ENCODE peak calls at places on chromosomes 4 and X, in ten cellular contexts. One of them, this sample, is unnamed.

GRCh38 chr4:16034010-16034829 is 49.6 kb downstream of the PROM1 start:
- DNase-seq in WERI-Rb-1: no peak
- DNase-seq in mesendoderm: no peak
- DNase-seq in endothelial cell of umbilical vein: peak; percentile 14
- DNase-seq in SJSA1: peak; percentile 9
- DNase-seq in H9: no peak
- DNase-seq in hepatocyte: no peak
- DNase-seq in cardiac muscle cell: no peak
- DNase-seq in GM23338: no peak
- DNase-seq in stomach: no peak
- DNase-seq in this sample: no peak

GRCh38 chr4:23819041-23819511 is 70.8 kb downstream of the PPARGC1A start:
- DNase-seq in WERI-Rb-1: no peak
- DNase-seq in mesendoderm: peak; percentile 64
- DNase-seq in endothelial cell of umbilical vein: no peak
- DNase-seq in SJSA1: no peak
- DNase-seq in H9: no peak
- DNase-seq in hepatocyte: peak; percentile 11
- DNase-seq in cardiac muscle cell: peak; percentile 64
- DNase-seq in GM23338: no peak
- DNase-seq in stomach: no peak
- DNase-seq in this sample: no peak

GRCh38 chrX:130173190-130173895 is 1.6 kb downstream of the RAB33A start:
- DNase-seq in WERI-Rb-1: no peak
- DNase-seq in mesendoderm: no peak
- DNase-seq in endothelial cell of umbilical vein: peak; percentile 48
- DNase-seq in SJSA1: peak; percentile 52
- DNase-seq in H9: no peak
- DNase-seq in hepatocyte: no peak
- DNase-seq in cardiac muscle cell: no peak
- DNase-seq in GM23338: no peak
- DNase-seq in stomach: no peak
- DNase-seq in this sample: no peak

GRCh38 chr4:138741778-138742377 is 273.7 kb upstream of the NOCT start:
- DNase-seq in WERI-Rb-1: no peak
- DNase-seq in mesendoderm: no peak
- DNase-seq in endothelial cell of umbilical vein: no peak
- DNase-seq in SJSA1: no peak
- DNase-seq in H9: no peak
- DNase-seq in hepatocyte: no peak
- DNase-seq in cardiac muscle cell: no peak
- DNase-seq in GM23338: no peak
- DNase-seq in stomach: no peak
- DNase-seq in this sample: no peak

GRCh38 chr4:211033-211511 is 86.8 kb downstream of the ZNF718 start:
- DNase-seq in WERI-Rb-1: no peak
- DNase-seq in mesendoderm: no peak
- DNase-seq in endothelial cell of umbilical vein: no peak
- DNase-seq in SJSA1: no peak
- DNase-seq in H9: no peak
- DNase-seq in hepatocyte: no peak
- DNase-seq in cardiac muscle cell: no peak
- DNase-seq in GM23338: no peak
- DNase-seq in stomach: no peak
- DNase-seq in this sample: no peak

GRCh38 chr4:139191373-139191772 is 14.4 kb upstream of the ELF2 start:
- DNase-seq in WERI-Rb-1: no peak
- DNase-seq in mesendoderm: peak; percentile 53
- DNase-seq in endothelial cell of umbilical vein: no peak
- DNase-seq in SJSA1: no peak
- DNase-seq in H9: no peak
- DNase-seq in hepatocyte: no peak
- DNase-seq in cardiac muscle cell: no peak
- DNase-seq in GM23338: no peak
- DNase-seq in stomach: no peak
- DNase-seq in this sample: no peak

GRCh38 chrX:141468940-141469339 is 115.6 kb downstream of the SPANXA1 start:
- DNase-seq in WERI-Rb-1: no peak
- DNase-seq in mesendoderm: no peak
- DNase-seq in endothelial cell of umbilical vein: peak; percentile 73
- DNase-seq in SJSA1: peak; percentile 37
- DNase-seq in H9: no peak
- DNase-seq in hepatocyte: no peak
- DNase-seq in cardiac muscle cell: no peak
- DNase-seq in GM23338: no peak
- DNase-seq in stomach: no peak
- DNase-seq in this sample: no peak

GRCh38 chrX:98956014-98956413 is 1454.1 kb downstream of the PCDH19 start:
- DNase-seq in WERI-Rb-1: peak; percentile 6
- DNase-seq in mesendoderm: peak; percentile 60
- DNase-seq in endothelial cell of umbilical vein: no peak
- DNase-seq in SJSA1: no peak
- DNase-seq in H9: peak; percentile 74
- DNase-seq in hepatocyte: no peak
- DNase-seq in cardiac muscle cell: no peak
- DNase-seq in GM23338: peak; percentile 57
- DNase-seq in stomach: no peak
- DNase-seq in this sample: no peak

GRCh38 chrX:68511255-68511654 is 12.4 kb downstream of the YIPF6 start:
- DNase-seq in WERI-Rb-1: peak; percentile 20
- DNase-seq in mesendoderm: peak; percentile 49
- DNase-seq in endothelial cell of umbilical vein: peak; percentile 42
- DNase-seq in SJSA1: peak; percentile 14
- DNase-seq in H9: no peak
- DNase-seq in hepatocyte: peak; percentile 66
- DNase-seq in cardiac muscle cell: peak; percentile 51
- DNase-seq in GM23338: peak; percentile 55
- DNase-seq in stomach: no peak
- DNase-seq in this sample: no peak

GRCh38 chrX:28552882-28553829 is 34.1 kb upstream of the IL1RAPL1 start:
- DNase-seq in WERI-Rb-1: no peak
- DNase-seq in mesendoderm: no peak
- DNase-seq in endothelial cell of umbilical vein: no peak
- DNase-seq in SJSA1: no peak
- DNase-seq in H9: no peak
- DNase-seq in hepatocyte: no peak
- DNase-seq in cardiac muscle cell: no peak
- DNase-seq in GM23338: no peak
- DNase-seq in stomach: no peak
- DNase-seq in this sample: no peak

GRCh38 chr4:2066011-2066551 is 7.0 kb downstream of the NAT8L start:
- DNase-seq in WERI-Rb-1: no peak
- DNase-seq in mesendoderm: no peak
- DNase-seq in endothelial cell of umbilical vein: no peak
- DNase-seq in SJSA1: no peak
- DNase-seq in H9: no peak
- DNase-seq in hepatocyte: no peak
- DNase-seq in cardiac muscle cell: no peak
- DNase-seq in GM23338: no peak
- DNase-seq in stomach: no peak
- DNase-seq in this sample: no peak

GRCh38 chrX:9746148-9746880 is 19.3 kb downstream of the GPR143 start:
- DNase-seq in WERI-Rb-1: no peak
- DNase-seq in mesendoderm: peak; percentile 66
- DNase-seq in endothelial cell of umbilical vein: peak; percentile 92
- DNase-seq in SJSA1: no peak
- DNase-seq in H9: no peak
- DNase-seq in hepatocyte: no peak
- DNase-seq in cardiac muscle cell: no peak
- DNase-seq in GM23338: peak; percentile 11
- DNase-seq in stomach: no peak
- DNase-seq in this sample: no peak

GRCh38 chr4:19026281-19026680 is 1004.7 kb upstream of the LCORL start:
- DNase-seq in WERI-Rb-1: no peak
- DNase-seq in mesendoderm: no peak
- DNase-seq in endothelial cell of umbilical vein: no peak
- DNase-seq in SJSA1: no peak
- DNase-seq in H9: no peak
- DNase-seq in hepatocyte: no peak
- DNase-seq in cardiac muscle cell: no peak
- DNase-seq in GM23338: no peak
- DNase-seq in stomach: no peak
- DNase-seq in this sample: no peak

GRCh38 chr4:125849869-125850268 is 535.1 kb downstream of the FAT4 start:
- DNase-seq in WERI-Rb-1: no peak
- DNase-seq in mesendoderm: no peak
- DNase-seq in endothelial cell of umbilical vein: no peak
- DNase-seq in SJSA1: peak; percentile 32
- DNase-seq in H9: no peak
- DNase-seq in hepatocyte: no peak
- DNase-seq in cardiac muscle cell: no peak
- DNase-seq in GM23338: no peak
- DNase-seq in stomach: no peak
- DNase-seq in this sample: no peak

GRCh38 chr4:161256716-161257115 is 907.1 kb downstream of the FSTL5 start:
- DNase-seq in WERI-Rb-1: peak; percentile 56
- DNase-seq in mesendoderm: peak; percentile 69
- DNase-seq in endothelial cell of umbilical vein: peak; percentile 24
- DNase-seq in SJSA1: no peak
- DNase-seq in H9: no peak
- DNase-seq in hepatocyte: peak; percentile 7
- DNase-seq in cardiac muscle cell: no peak
- DNase-seq in GM23338: peak; percentile 54
- DNase-seq in stomach: no peak
- DNase-seq in this sample: no peak

GRCh38 chr4:73501664-73502265 is 20.2 kb downstream of the AFM start:
- DNase-seq in WERI-Rb-1: no peak
- DNase-seq in mesendoderm: no peak
- DNase-seq in endothelial cell of umbilical vein: no peak
- DNase-seq in SJSA1: no peak
- DNase-seq in H9: no peak
- DNase-seq in hepatocyte: no peak
- DNase-seq in cardiac muscle cell: no peak
- DNase-seq in GM23338: no peak
- DNase-seq in stomach: no peak
- DNase-seq in this sample: no peak

GRCh38 chr4:117479673-117480072 is 394.3 kb upstream of the TRAM1L1 start:
- DNase-seq in WERI-Rb-1: no peak
- DNase-seq in mesendoderm: no peak
- DNase-seq in endothelial cell of umbilical vein: no peak
- DNase-seq in SJSA1: no peak
- DNase-seq in H9: no peak
- DNase-seq in hepatocyte: no peak
- DNase-seq in cardiac muscle cell: no peak
- DNase-seq in GM23338: no peak
- DNase-seq in stomach: no peak
- DNase-seq in this sample: no peak

GRCh38 chr4:94536649-94537464 is 85.1 kb downstream of the PDLIM5 start:
- DNase-seq in WERI-Rb-1: no peak
- DNase-seq in mesendoderm: peak; percentile 40
- DNase-seq in endothelial cell of umbilical vein: peak; percentile 84
- DNase-seq in SJSA1: peak; percentile 31
- DNase-seq in H9: no peak
- DNase-seq in hepatocyte: no peak
- DNase-seq in cardiac muscle cell: no peak
- DNase-seq in GM23338: peak; percentile 39
- DNase-seq in stomach: no peak
- DNase-seq in this sample: no peak
- H3K27ac ChIP-seq in WERI-Rb-1: no peak overlapping the region
- H3K27ac ChIP-seq in mesendoderm: no peak overlapping the region
- H3K27ac ChIP-seq in endothelial cell of umbilical vein: peak overlapping the region; percentile 55
- H3K27ac ChIP-seq in SJSA1: peak overlapping the region; percentile 36
- H3K27ac ChIP-seq in H9: no peak overlapping the region
- H3K27ac ChIP-seq in hepatocyte: peak overlapping the region; percentile 7
- H3K27ac ChIP-seq in cardiac muscle cell: peak overlapping the region; percentile 68
- H3K27ac ChIP-seq in GM23338: peak overlapping the region; percentile 84
- H3K27ac ChIP-seq in stomach: no peak overlapping the region
- H3K27ac ChIP-seq in this sample: no peak overlapping the region

DNA sequence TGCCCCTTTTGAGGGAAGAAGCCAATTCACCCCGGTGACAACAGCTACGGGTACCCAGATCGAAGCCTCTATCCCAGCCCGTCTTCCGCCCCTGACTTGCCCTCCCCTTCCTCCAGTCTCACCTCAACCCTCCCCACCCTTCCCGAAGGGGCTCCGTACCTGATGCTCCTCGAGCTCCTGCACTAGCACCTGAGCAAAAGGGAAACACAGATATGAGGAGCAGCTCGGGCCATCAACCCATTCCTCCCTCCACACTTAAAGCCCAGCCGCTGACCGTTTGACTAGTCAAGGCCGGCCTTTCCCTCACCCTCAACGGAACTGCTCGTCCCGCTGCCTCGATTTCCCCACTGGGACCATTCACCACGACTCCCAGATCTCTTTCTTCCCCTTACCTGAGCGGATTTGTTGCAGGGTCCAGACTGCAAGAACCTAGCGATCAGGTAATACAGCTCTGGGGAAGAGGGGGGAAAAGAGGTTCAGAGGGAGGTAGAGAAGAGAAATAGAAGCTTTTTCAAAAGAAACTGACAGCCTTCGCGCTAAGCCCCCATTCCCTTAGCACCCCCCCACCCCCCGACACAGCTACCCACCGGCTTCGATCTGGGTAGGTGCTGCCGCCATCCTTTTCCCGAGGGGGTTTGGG is 703 bp downstream of the BRWD3 start:
- DNase-seq in WERI-Rb-1: peak; percentile 15
- DNase-seq in mesendoderm: peak; percentile 53
- DNase-seq in endothelial cell of umbilical vein: peak; percentile 13
- DNase-seq in SJSA1: peak; percentile 17
- DNase-seq in H9: peak; percentile 36
- DNase-seq in hepatocyte: peak; percentile 30
- DNase-seq in cardiac muscle cell: peak; percentile 10
- DNase-seq in GM23338: peak; percentile 32
- DNase-seq in stomach: no peak
- DNase-seq in this sample: peak; percentile 39
- H3K27ac ChIP-seq in WERI-Rb-1: no peak overlapping the region
- H3K27ac ChIP-seq in mesendoderm: peak overlapping the region; percentile 19
- H3K27ac ChIP-seq in endothelial cell of umbilical vein: peak overlapping the region; percentile 18
- H3K27ac ChIP-seq in SJSA1: no peak overlapping the region
- H3K27ac ChIP-seq in H9: no peak overlapping the region
- H3K27ac ChIP-seq in hepatocyte: peak overlapping the region; percentile 92
- H3K27ac ChIP-seq in cardiac muscle cell: peak overlapping the region; percentile 43
- H3K27ac ChIP-seq in GM23338: no peak overlapping the region
- H3K27ac ChIP-seq in stomach: peak overlapping the region; percentile 55
- H3K27ac ChIP-seq in this sample: peak overlapping the region; percentile 87

GRCh38 chr4:151717909-151718613 is 42.7 kb downstream of the GATB start:
- DNase-seq in WERI-Rb-1: no peak
- DNase-seq in mesendoderm: no peak
- DNase-seq in endothelial cell of umbilical vein: no peak
- DNase-seq in SJSA1: no peak
- DNase-seq in H9: no peak
- DNase-seq in hepatocyte: no peak
- DNase-seq in cardiac muscle cell: no peak
- DNase-seq in GM23338: no peak
- DNase-seq in stomach: no peak
- DNase-seq in this sample: no peak
- H3K27ac ChIP-seq in WERI-Rb-1: no peak overlapping the region
- H3K27ac ChIP-seq in mesendoderm: no peak overlapping the region
- H3K27ac ChIP-seq in endothelial cell of umbilical vein: no peak overlapping the region
- H3K27ac ChIP-seq in SJSA1: no peak overlapping the region
- H3K27ac ChIP-seq in H9: no peak overlapping the region
- H3K27ac ChIP-seq in hepatocyte: no peak overlapping the region
- H3K27ac ChIP-seq in cardiac muscle cell: no peak overlapping the region
- H3K27ac ChIP-seq in GM23338: no peak overlapping the region
- H3K27ac ChIP-seq in stomach: no peak overlapping the region
- H3K27ac ChIP-seq in this sample: no peak overlapping the region

DNA sequence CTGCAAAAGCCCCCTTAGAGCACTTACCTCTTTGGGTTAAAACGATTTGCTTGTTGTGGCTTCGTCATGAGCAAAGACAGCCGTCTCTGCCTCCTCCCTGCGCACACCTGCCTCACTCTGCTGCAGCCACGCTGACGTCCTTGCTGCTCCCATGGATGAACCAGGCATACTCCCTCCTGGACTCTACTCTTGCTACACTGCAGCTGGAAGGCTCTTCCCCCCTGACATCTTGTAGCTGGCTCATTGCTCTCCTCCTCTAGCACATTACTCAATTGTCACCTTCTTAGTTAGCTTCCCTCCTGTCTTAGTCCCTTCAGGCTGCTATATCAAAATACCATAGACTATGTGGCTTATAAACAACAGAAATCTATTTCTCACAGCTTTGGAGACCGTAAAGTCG is 59.3 kb downstream of the FAM114A1 start:
- DNase-seq in WERI-Rb-1: no peak
- DNase-seq in mesendoderm: no peak
- DNase-seq in endothelial cell of umbilical vein: no peak
- DNase-seq in SJSA1: no peak
- DNase-seq in H9: no peak
- DNase-seq in hepatocyte: no peak
- DNase-seq in cardiac muscle cell: no peak
- DNase-seq in GM23338: no peak
- DNase-seq in stomach: no peak
- DNase-seq in this sample: no peak
- H3K27ac ChIP-seq in WERI-Rb-1: no peak overlapping the region
- H3K27ac ChIP-seq in mesendoderm: no peak overlapping the region
- H3K27ac ChIP-seq in endothelial cell of umbilical vein: no peak overlapping the region
- H3K27ac ChIP-seq in SJSA1: no peak overlapping the region
- H3K27ac ChIP-seq in H9: no peak overlapping the region
- H3K27ac ChIP-seq in hepatocyte: no peak overlapping the region
- H3K27ac ChIP-seq in cardiac muscle cell: no peak overlapping the region
- H3K27ac ChIP-seq in GM23338: no peak overlapping the region
- H3K27ac ChIP-seq in stomach: no peak overlapping the region
- H3K27ac ChIP-seq in this sample: no peak overlapping the region